ENCODE peak calls at places on chromosomes 2 and 18, in six cellular contexts. B, G, F, P, D and M are unnamed samples.

GRCh38 chr18:50405582-50406271 is 30.9 kb downstream of the SKA1 start:
- DNase-seq in B (no peak), G (no peak), F (no peak), P (no peak), D (no peak), M (no peak)

GRCh38 chr18:29285471-29285870 is 1108.5 kb upstream of the CDH2 start:
- DNase-seq in B (no peak), G (no peak), F (no peak), P (peak), D (no peak), M (no peak)

GRCh38 chr18:12973562-12974213 is 17.5 kb upstream of the CEP192 start:
- DNase-seq in B (no peak), G (no peak), F (no peak), P (no peak), D (no peak), M (no peak)

GRCh38 chr2:188976545-188977268 is 2.5 kb downstream of the COL3A1 start:
- DNase-seq in B (peak), G (no peak), F (no peak), P (peak), D (no peak), M (peak)

GRCh38 chr2:174595415-174595814 is 2.2 kb downstream of the WIPF1 start:
- DNase-seq in B (no peak), G (no peak), F (no peak), P (no peak), D (no peak), M (no peak)

GRCh38 chr18:11308499-11308898 is 159.1 kb upstream of the PIEZO2 start:
- DNase-seq in B (no peak), G (no peak), F (no peak), P (peak), D (no peak), M (no peak)

GRCh38 chr2:63821396-63821795 is 20.3 kb upstream of the UGP2 start:
- DNase-seq in B (no peak), G (no peak), F (no peak), P (no peak), D (no peak), M (no peak)

GRCh38 chr2:159971365-159972122 is 90.9 kb downstream of the PLA2R1 start:
- DNase-seq in B (no peak), G (no peak), F (no peak), P (no peak), D (no peak), M (no peak)

GRCh38 chr2:50591021-50591420 is 440.9 kb downstream of the NRXN1 start:
- DNase-seq in B (no peak), G (no peak), F (no peak), P (no peak), D (no peak), M (no peak)

GRCh38 chr18:55559735-55560134 is 28.3 kb downstream of the TCF4 start:
- DNase-seq in B (no peak), G (no peak), F (no peak), P (no peak), D (peak), M (no peak)

GRCh38 chr2:88658318-88658717 is 31.1 kb upstream of the EIF2AK3 start:
- DNase-seq in B (no peak), G (no peak), F (no peak), P (peak), D (no peak), M (no peak)

GRCh38 chr2:145060876-145061275 is 541.0 kb upstream of the ZEB2 start:
- DNase-seq in B (no peak), G (no peak), F (no peak), P (no peak), D (no peak), M (no peak)

GRCh38 chr18:63762518-63762917 is 12.7 kb upstream of the SERPINB7 start:
- DNase-seq in B (no peak), G (no peak), F (no peak), P (peak), D (no peak), M (no peak)

GRCh38 chr2:226799976-226800940 is 638 bp upstream of the IRS1 start:
- DNase-seq in B (peak), G (no peak), F (no peak), P (peak), D (peak), M (no peak)

GRCh38 chr2:2743164-2743571 is 412.1 kb upstream of the MYT1L start:
- DNase-seq in B (no peak), G (no peak), F (no peak), P (peak), D (no peak), M (no peak)

GRCh38 chr2:100744589-100744988 is 75.3 kb upstream of the NPAS2 start:
- DNase-seq in B (peak), G (no peak), F (no peak), P (peak), D (no peak), M (no peak)

GRCh38 chr18:62017618-62018017 is 124.8 kb upstream of the RNF152 start:
- DNase-seq in B (no peak), G (no peak), F (no peak), P (no peak), D (no peak), M (no peak)

GRCh38 chr2:169705927-169706326 is 11.7 kb downstream of the PHOSPHO2 start:
- DNase-seq in B (no peak), G (no peak), F (no peak), P (peak), D (no peak), M (no peak)

GRCh38 chr18:79543861-79544385 is 135.7 kb upstream of the CTDP1 start:
- DNase-seq in B (no peak), G (no peak), F (no peak), P (no peak), D (no peak), M (no peak)

GRCh38 chr2:19607400-19607799 is 249.0 kb upstream of the OSR1 start:
- DNase-seq in B (no peak), G (no peak), F (no peak), P (peak), D (no peak), M (no peak)

GRCh38 chr18:8708670-8709069 is 3.3 kb downstream of the MTCL1 start:
- DNase-seq in B (no peak), G (no peak), F (no peak), P (no peak), D (no peak), M (no peak)

GRCh38 chr2:150477347-150477746 is 10.1 kb downstream of the RND3 start:
- DNase-seq in B (no peak), G (no peak), F (no peak), P (peak), D (no peak), M (no peak)

GRCh38 chr2:1660656-1661650 is 83.4 kb downstream of the PXDN start:
- DNase-seq in B (no peak), G (no peak), F (no peak), P (no peak), D (no peak), M (no peak)

GRCh38 chr2:3285901-3286645 is 91.5 kb downstream of the EIPR1 start:
- DNase-seq in B (no peak), G (no peak), F (no peak), P (no peak), D (peak), M (no peak)

GRCh38 chr2:136917281-136917680 is 151.9 kb downstream of the THSD7B start:
- DNase-seq in B (no peak), G (no peak), F (no peak), P (no peak), D (no peak), M (no peak)

GRCh38 chr2:239831272-239831731 is 193.8 kb downstream of the NDUFA10 start:
- DNase-seq in B (no peak), G (no peak), F (no peak), P (no peak), D (peak), M (no peak)

GRCh38 chr2:239828192-239828972 is 196.8 kb downstream of the NDUFA10 start:
- DNase-seq in B (no peak), G (no peak), F (no peak), P (no peak), D (peak), M (no peak)

GRCh38 chr2:239829326-239829725 is 195.8 kb downstream of the NDUFA10 start:
- DNase-seq in B (no peak), G (no peak), F (no peak), P (no peak), D (peak), M (no peak)

GRCh38 chr2:239830718-239831271 is 194.3 kb downstream of the NDUFA10 start:
- DNase-seq in B (no peak), G (no peak), F (no peak), P (no peak), D (peak), M (no peak)

GRCh38 chr2:239830066-239830717 is 194.9 kb downstream of the NDUFA10 start:
- DNase-seq in B (no peak), G (no peak), F (no peak), P (no peak), D (peak), M (no peak)
- TF ChIP-seq RAD21 in B (no peak), G (no peak), F (no peak), P (no peak), D (no peak), M (no peak)

DNA sequence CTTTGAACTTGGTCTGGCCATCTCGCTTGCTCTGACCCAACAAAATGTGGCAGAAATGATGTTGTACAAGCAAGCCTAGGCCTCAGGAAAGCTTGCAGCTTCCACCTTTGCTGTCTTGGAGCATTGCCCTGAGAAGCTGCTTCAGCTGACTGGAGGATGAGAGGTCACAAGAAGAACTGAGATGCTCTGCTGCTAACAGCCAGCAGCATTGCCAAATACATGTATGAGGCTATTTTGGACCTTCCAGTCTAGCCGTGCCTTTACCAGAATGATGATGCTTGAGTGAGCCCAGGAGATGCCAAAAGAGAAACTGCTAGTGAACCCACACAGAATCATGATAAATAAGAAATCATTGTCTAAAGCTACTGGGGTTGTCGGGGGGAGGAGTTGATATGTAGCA is 13.2 kb upstream of the ITGAV start:
- DNase-seq in B (no peak), G (no peak), F (no peak), P (peak), D (no peak), M (no peak)
- H3K9ac ChIP-seq in B (no peak), G (no peak), F (no peak), P (no peak), D (no peak), M (no peak)

GRCh38 chr2:158953926-158954763 is 14.3 kb upstream of the TANC1 start:
- DNase-seq in B (peak), G (no peak), F (no peak), P (peak), D (peak), M (no peak)
- H3K4me3 ChIP-seq in B (no peak), G (no peak), F (no peak), P (no peak), D (no peak), M (no peak)

DNA sequence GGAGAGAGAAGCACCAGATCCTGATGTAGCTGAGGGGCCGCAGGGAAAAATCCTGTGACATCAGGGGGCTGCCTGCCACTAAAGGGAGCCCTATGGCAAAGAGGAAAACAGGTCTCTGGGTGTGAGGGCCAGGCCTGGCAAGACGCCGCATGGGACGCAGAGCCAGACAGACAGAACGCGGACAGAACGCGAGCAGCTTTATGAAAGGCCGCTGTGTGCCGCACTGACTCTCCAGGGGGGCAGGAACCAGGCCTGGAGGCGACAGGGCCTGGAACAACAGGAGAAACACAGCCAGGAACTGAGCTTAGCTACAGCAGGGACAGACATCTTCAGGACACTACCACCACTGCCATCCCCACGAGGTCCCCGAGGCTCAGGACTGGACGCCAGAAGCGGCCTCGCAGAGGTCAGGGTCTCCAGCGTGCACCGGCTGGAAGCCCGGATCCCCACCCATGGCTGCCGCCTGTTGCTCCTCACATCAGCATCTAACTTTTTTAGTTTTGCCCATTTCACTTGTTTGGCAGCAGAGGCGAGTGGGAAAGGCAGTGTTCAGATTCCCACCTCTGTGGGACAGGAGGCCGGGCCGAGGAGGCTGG is 131.6 kb downstream of the VAPA start:
- DNase-seq in B (no peak), G (no peak), F (no peak), P (no peak), D (no peak), M (no peak)
- TF ChIP-seq RAD21 in B (no peak), G (no peak), F (no peak), P (no peak), D (no peak), M (no peak)

DNA sequence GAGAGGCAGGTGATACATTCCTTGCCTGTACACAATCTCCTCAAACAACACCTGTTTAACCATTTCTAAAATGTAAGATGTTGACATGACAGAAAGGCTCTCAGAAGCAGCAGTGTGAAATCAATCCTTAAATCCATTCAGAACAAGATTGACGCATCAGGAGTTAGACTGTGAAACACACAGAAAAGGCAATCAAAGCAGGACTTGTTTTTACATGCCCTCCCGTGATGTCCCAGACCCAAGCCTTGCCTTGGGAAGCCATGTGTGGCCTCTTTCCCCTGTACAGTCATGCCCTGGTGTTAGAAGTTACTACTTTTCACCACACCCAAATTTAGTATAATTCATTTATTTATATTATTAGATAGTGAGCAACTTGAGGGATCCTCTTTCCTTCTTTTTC is 115.7 kb downstream of the NCKAP5 start:
- DNase-seq in B (no peak), G (no peak), F (no peak), P (no peak), D (no peak), M (no peak)
- H3K9ac ChIP-seq in B (no peak), G (no peak), F (no peak), P (no peak), D (no peak), M (no peak)

GRCh38 chr2:109330056-109330455 is 201.1 kb downstream of the SH3RF3 start:
- DNase-seq in B (no peak), G (no peak), F (no peak), P (peak), D (no peak), M (no peak)

GRCh38 chr2:109332880-109333279 is 203.9 kb downstream of the SH3RF3 start:
- DNase-seq in B (no peak), G (no peak), F (no peak), P (no peak), D (no peak), M (no peak)

GRCh38 chr2:109333414-109334194 is 204.6 kb downstream of the SH3RF3 start:
- DNase-seq in B (peak), G (no peak), F (no peak), P (peak), D (no peak), M (no peak)

GRCh38 chr2:109331081-109331480 is 202.1 kb downstream of the SH3RF3 start:
- DNase-seq in B (no peak), G (no peak), F (no peak), P (no peak), D (no peak), M (no peak)

DNA sequence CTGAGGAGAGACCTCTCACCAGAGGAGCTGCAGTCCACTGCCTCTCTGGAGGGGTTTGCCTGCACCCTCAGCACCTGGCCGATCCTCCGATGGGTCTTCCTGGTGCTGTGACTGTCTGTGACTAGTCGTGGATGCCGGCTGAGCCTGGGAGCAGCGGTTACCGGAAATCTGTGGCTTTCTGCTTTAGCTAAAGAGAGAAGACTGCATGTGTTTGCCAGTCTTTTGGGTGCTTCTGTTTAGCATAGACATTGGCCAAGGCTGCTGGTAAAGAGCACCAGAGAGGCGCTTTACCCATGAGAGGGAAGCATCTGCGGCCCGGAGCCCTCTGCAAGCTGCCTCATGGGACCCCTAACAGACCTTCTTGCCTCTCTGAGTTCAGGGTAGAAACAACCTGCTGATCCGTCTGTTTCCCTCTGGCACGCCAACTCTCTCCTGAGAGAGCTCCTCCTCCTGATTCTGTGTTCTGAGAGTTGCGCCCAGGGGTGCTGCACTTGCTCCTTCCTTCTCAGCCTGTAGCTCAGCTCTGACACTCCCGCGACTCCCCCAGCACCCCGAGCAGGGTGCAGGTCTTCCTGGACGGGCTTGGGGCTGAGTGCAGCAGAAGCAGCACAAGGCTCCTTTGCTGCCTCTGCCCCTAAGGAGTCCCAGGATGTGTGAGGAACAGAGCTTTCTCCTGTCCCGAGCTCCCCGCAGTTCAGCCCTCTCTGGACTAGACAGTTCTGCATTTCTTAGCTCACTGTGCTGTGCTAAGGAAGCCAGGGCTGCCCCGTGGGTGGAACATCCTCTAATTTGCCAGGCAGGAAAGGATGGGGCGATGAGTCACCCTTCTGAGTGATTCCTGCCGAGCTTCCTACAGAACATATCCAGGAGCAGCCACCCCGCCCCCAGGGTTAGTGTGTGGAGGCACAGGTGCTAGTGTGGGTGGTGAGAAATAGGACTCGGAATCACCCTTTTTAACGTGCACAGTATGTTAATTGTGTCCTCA is 203.2 kb downstream of the SH3RF3 start:
- DNase-seq in B (peak), G (no peak), F (no peak), P (peak), D (peak), M (peak)
- H3K4me3 ChIP-seq in B (no peak), G (no peak), F (peak), P (no peak), D (peak), M (peak)

GRCh38 chr2:86675104-86675503 is 45.0 kb upstream of the RMND5A start:
- DNase-seq in B (no peak), G (no peak), F (no peak), P (no peak), D (no peak), M (no peak)

GRCh38 chr2:86672027-86672545 is 48.0 kb upstream of the RMND5A start:
- DNase-seq in B (no peak), G (no peak), F (no peak), P (no peak), D (no peak), M (no peak)

GRCh38 chr2:86673011-86673410 is 47.1 kb upstream of the RMND5A start:
- DNase-seq in B (peak), G (no peak), F (no peak), P (no peak), D (no peak), M (no peak)

GRCh38 chr2:86673976-86674670 is 46.0 kb upstream of the RMND5A start:
- DNase-seq in B (no peak), G (no peak), F (no peak), P (no peak), D (no peak), M (no peak)

DNA sequence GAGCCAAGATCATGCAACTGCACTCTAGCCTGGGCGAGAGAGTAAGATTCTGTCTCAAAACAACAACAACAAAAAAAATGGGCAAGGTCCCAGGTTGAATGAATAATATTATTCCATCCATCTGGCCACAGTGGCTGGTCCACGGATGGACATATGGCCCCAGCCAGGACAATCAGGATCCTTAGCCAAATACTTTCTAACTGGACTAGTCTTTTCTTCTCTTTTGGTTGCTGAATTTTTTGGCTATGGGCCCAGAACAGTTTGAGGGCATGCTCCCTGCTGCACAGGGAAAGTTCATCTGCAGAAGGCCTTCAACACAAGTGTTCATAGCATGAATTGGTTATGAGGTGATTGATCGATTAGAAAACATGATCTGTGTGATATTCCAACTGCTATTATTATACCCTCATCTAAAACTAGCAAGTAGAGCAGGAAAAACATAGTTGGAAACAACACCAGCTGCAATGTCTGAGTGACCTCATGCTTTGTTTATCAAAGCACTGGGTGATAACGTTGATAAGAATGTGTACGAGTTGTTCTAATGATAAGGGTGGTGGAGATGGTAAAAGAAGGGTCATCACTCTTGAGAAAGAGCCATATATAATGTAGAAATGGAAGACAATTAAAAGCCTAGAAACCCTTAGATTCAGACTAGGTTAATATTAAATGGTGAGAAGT is 47.8 kb upstream of the RNF103 start:
- DNase-seq in B (peak), G (no peak), F (no peak), P (peak), D (no peak), M (no peak)
- TF ChIP-seq RAD21 in B (no peak), G (no peak), F (no peak), P (no peak), D (no peak), M (no peak)